ENCODE peak calls at places on chromosome 11, in four cellular contexts. Y, Z, W and G are unnamed samples. For H3K4me1, the result is how much of the 10 kb centered on the place peaks cover.

GRCh38 chr11:70503878-70504240 is 105.5 kb downstream of the CTTN start:
- DNase-seq in W (peak), Z (no peak), Y (no peak), G (no peak)

GRCh38 chr11:120784566-120785251 is 239.2 kb upstream of the TBCEL start:
- DNase-seq in Z (no peak), Y (no peak), W (no peak), G (no peak)

GRCh38 chr11:111361874-111362273 is 17.2 kb downstream of the POU2AF1 start:
- DNase-seq in Y (no peak), Z (peak), W (no peak), G (no peak)

GRCh38 chr11:10893713-10894112 is 35.9 kb upstream of the ZBED5 start:
- DNase-seq in Z (no peak), W (peak), Y (no peak), G (no peak)

GRCh38 chr11:106733518-106734162 is 284.6 kb downstream of the GUCY1A2 start:
- DNase-seq in Y (no peak), W (no peak), Z (no peak), G (no peak)

GRCh38 chr11:36306888-36307287 is 10.8 kb downstream of the PRR5L start:
- DNase-seq in W (peak), Y (no peak), Z (no peak), G (no peak)

GRCh38 chr11:118661425-118662301 is 17.8 kb downstream of the TREH start:
- DNase-seq in W (peak), Z (no peak), Y (no peak), G (no peak)

GRCh38 chr11:66063900-66064299 is 6.2 kb upstream of the PACS1 start:
- DNase-seq in Y (no peak), Z (no peak), W (no peak), G (no peak)

GRCh38 chr11:119742263-119742861 is 13.4 kb upstream of the NECTIN1 start:
- DNase-seq in Z (no peak), W (peak), Y (no peak), G (no peak)

GRCh38 chr11:46275964-46276641 is 1.4 kb upstream of the CREB3L1 start:
- DNase-seq in Z (peak), Y (no peak), W (peak), G (no peak)

GRCh38 chr11:46277313-46277622 is 194 bp upstream of the CREB3L1 start:
- DNase-seq in W (peak), Z (peak), Y (peak), G (no peak)

GRCh38 chr11:46277623-46278386 is at the start of gene CREB3L1:
- DNase-seq in Y (no peak), W (peak), Z (no peak), G (no peak)

GRCh38 chr11:46279393-46280099 is 2.1 kb downstream of the CREB3L1 start:
- DNase-seq in Y (peak), W (peak), Z (peak), G (no peak)

GRCh38 chr11:46278387-46279173 is 1.1 kb downstream of the CREB3L1 start:
- DNase-seq in Z (peak), Y (no peak), W (peak), G (no peak)
- H3K4me1 ChIP-seq in Z (half or more), Y (under half), W (half or more), G (under half)

GRCh38 chr11:17388609-17389204 is at the start of gene KCNJ11:
- DNase-seq in W (peak), Y (no peak), Z (peak), G (no peak)
- H3K4me3 ChIP-seq in W (peak), Y (no peak), Z (no peak), G (peak)

GRCh38 chr11:122145715-122146274 is 29.8 kb upstream of the BLID start:
- DNase-seq in Z (no peak), W (no peak), Y (no peak), G (no peak)
- H3K27ac ChIP-seq in Z (no peak), W (no peak), Y (no peak), G (no peak)

GRCh38 chr11:27398413-27398780 is 35.4 kb upstream of the CCDC34 start:
- DNase-seq in W (no peak), Z (no peak), Y (no peak), G (no peak)

GRCh38 chr11:27395556-27396258 is 32.7 kb upstream of the CCDC34 start:
- DNase-seq in W (peak), Y (no peak), Z (peak), G (no peak)

GRCh38 chr11:27397619-27398412 is 34.8 kb upstream of the CCDC34 start:
- DNase-seq in Y (peak), Z (no peak), W (no peak), G (no peak)

GRCh38 chr11:27392715-27393114 is 29.7 kb upstream of the CCDC34 start:
- DNase-seq in Y (peak), W (peak), Z (no peak), G (no peak)

DNA sequence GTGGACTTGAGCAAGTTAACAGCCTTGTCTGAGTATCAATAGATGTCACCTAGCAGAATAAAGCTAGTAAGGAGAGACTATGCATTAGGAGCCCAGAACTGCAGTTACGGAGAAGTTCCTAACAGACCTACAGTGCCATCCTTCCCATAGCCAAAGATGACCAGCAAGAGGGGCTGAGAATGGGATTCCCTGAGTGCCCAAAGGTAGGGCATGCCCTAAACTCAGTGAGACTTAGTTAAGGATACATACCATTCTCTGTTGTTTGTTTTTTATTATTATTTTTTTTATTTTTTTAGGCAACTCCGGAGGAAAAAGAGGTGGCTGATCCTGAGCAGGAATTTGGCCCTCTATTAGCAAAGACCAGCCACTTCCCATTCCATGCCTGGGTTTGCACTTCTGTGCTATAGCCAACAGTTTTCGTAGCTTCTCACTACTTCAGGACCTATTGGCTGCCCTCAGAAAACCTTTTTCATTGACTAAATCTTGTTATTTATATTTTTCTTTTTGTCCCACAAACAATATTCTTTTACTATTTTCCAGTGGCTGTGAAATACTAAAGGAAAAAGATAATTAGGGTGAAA is 33.3 kb upstream of the CCDC34 start:
- DNase-seq in W (no peak), Y (no peak), Z (no peak), G (no peak)
- H3K4me1 ChIP-seq in W (half or more), Y (under half), Z (half or more), G (under half)